ENCODE peak calls at places on chromosomes 1 and 21, in ten cellular contexts. K, E, W, Q, X, G, S, J, M and T are unnamed samples.

GRCh38 chr1:27634166-27634981 is 611 bp downstream of the FGR start:
- DNase-seq in K (peak; percentile 49), E (no peak), M (no peak), G (no peak), S (no peak), X (peak; percentile 68), Q (peak; percentile 74), W (peak; percentile 45), J (peak; percentile 14), T (no peak)

GRCh38 chr1:24481098-24481497 is 21.5 kb upstream of the RCAN3 start:
- DNase-seq in G (no peak), Q (no peak), S (no peak), M (no peak), X (no peak), W (no peak), K (no peak), E (no peak), J (no peak), T (peak; percentile 41)

GRCh38 chr1:9239622-9240401 is 5.2 kb downstream of the H6PD start:
- DNase-seq in M (no peak), W (peak; percentile 30), J (peak; percentile 90), S (no peak), Q (peak; percentile 72), E (no peak), X (no peak), G (peak; percentile 95), K (peak; percentile 57), T (no peak)

GRCh38 chr1:46580140-46580903 is 23.7 kb downstream of the MKNK1 start:
- DNase-seq in G (peak; percentile 31), J (no peak), X (no peak), Q (no peak), W (no peak), S (no peak), E (no peak), K (no peak), M (no peak), T (no peak)

GRCh38 chr1:194289569-194290266 is 1103.3 kb upstream of the B3GALT2 start:
- DNase-seq in M (no peak), K (no peak), J (no peak), X (no peak), W (no peak), Q (no peak), S (no peak), E (no peak), G (no peak), T (peak; percentile 58)

GRCh38 chr1:107057197-107058133 is 991 bp downstream of the PRMT6 start:
- DNase-seq in E (peak; percentile 89), S (no peak), Q (peak; percentile 84), M (peak; percentile 16), G (peak; percentile 44), W (peak; percentile 78), J (peak; percentile 51), K (peak; percentile 73), X (peak; percentile 61), T (no peak)

GRCh38 chr1:221430133-221430960 is 311.5 kb downstream of the DUSP10 start:
- DNase-seq in W (no peak), J (no peak), G (no peak), E (no peak), Q (no peak), K (no peak), X (no peak), M (no peak), S (no peak), T (no peak)

GRCh38 chr1:197268012-197268411 is at the start of gene CRB1:
- DNase-seq in X (no peak), Q (no peak), G (peak; percentile 10), W (peak; percentile 26), E (no peak), M (no peak), S (no peak), K (no peak), J (peak; percentile 4), T (no peak)

GRCh38 chr1:218351617-218352438 is 6.7 kb downstream of the TGFB2 start:
- DNase-seq in S (no peak), G (peak; percentile 75), M (no peak), Q (peak; percentile 66), W (peak; percentile 46), K (no peak), X (no peak), E (no peak), J (peak; percentile 81), T (no peak)

DNA sequence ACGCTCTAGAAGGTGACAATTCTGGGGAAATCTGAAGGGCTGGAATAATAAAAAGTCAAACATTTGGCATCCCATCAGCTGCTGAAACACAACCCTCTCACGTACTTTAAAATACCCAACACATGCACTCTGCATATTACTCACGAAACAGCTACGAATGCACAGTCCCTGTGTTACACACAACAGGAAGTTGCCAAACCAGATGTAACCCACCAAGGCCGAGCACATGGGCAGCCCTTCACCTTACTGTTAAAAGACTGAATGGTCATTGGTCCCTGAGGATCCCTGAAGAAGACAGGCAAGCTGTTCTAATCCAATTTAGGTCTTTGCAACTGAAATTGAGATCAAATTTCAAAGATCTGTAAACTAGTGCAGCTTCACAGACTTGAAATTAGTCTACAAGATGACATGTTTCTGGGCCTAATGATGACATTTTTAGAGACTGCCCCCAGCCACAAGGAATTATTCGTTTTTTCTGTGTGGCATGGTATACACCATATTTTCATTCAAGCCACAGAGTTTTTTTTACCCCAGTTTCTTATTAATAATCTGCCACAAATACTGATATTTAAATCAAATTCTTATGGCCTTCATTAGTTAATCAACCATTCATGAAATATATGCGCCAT is 25.6 kb upstream of the IER5 start:
- DNase-seq in Q (peak; percentile 71), X (no peak), E (no peak), M (no peak), W (no peak), K (no peak), S (no peak), G (peak; percentile 38), J (peak; percentile 19), T (peak; percentile 69)
- H3K4me3 ChIP-seq in Q (peak overlapping the region; percentile 54), X (no peak overlapping the region), E (no peak overlapping the region), M (no peak overlapping the region), W (no peak overlapping the region), K (no peak overlapping the region), S (no peak overlapping the region), G (no peak overlapping the region), J (no peak overlapping the region), T (peak overlapping the region; percentile 37)

GRCh38 chr1:248873409-248873992 is 14.6 kb upstream of the ZNF692 start:
- DNase-seq in X (peak; percentile 84), Q (peak; percentile 96), E (peak; percentile 97), S (peak; percentile 79), W (peak; percentile 95), G (peak; percentile 95), J (peak; percentile 98), M (peak; percentile 79), K (peak; percentile 94), T (peak; percentile 88)
- TF ChIP-seq CTCF in X (peak; percentile 4), Q (no peak), E (no peak), S (no peak), W (peak; percentile 7), G (no peak), J (no peak), M (no peak), K (no peak), T (no peak)

GRCh38 chr1:233735847-233736246 is 121.9 kb downstream of the KCNK1 start:
- DNase-seq in G (no peak), K (no peak), J (no peak), E (no peak), Q (no peak), S (no peak), W (no peak), X (no peak), M (no peak), T (no peak)

GRCh38 chr1:233738850-233739249 is 124.9 kb downstream of the KCNK1 start:
- DNase-seq in E (no peak), W (no peak), S (no peak), Q (no peak), K (no peak), J (no peak), M (no peak), G (no peak), X (no peak), T (no peak)

GRCh38 chr1:233735331-233735730 is 121.4 kb downstream of the KCNK1 start:
- DNase-seq in E (no peak), W (no peak), S (no peak), X (no peak), K (no peak), Q (no peak), J (no peak), G (no peak), M (no peak), T (no peak)

GRCh38 chr1:233737341-233737740 is 123.4 kb downstream of the KCNK1 start:
- DNase-seq in Q (no peak), M (no peak), E (no peak), S (no peak), G (no peak), K (no peak), J (no peak), X (no peak), W (no peak), T (no peak)

DNA sequence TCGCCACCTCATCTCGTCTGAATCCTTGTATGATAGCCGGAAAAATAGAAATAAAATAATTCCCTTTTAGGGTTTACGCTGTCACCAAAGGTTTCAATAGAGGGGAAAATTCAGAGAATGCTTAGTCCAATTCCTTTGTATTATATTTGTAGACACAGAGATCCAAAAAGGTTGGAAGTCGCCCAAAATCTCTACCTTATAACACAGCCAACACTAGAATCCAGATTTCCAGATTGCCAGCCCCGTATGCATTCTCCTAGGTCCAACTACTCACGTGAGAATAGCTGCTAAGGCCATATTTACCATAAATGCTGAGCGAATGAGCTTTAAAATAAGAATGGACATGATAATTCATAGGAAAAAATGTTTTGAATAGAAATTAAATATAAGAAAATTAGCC is 124.5 kb downstream of the KCNK1 start:
- DNase-seq in K (no peak), S (no peak), Q (no peak), M (no peak), J (no peak), G (no peak), E (no peak), X (no peak), W (no peak), T (no peak)
- H3K4me3 ChIP-seq in K (no peak overlapping the region), S (no peak overlapping the region), Q (no peak overlapping the region), M (no peak overlapping the region), J (no peak overlapping the region), G (no peak overlapping the region), E (no peak overlapping the region), X (no peak overlapping the region), W (no peak overlapping the region), T (no peak overlapping the region)

GRCh38 chr21:43774163-43774562 is 1.9 kb downstream of the CSTB start:
- DNase-seq in S (no peak), J (no peak), Q (no peak), M (no peak), G (no peak), E (no peak), X (no peak), W (no peak), K (no peak), T (no peak)

GRCh38 chr21:43775190-43775589 is 918 bp downstream of the CSTB start:
- DNase-seq in W (no peak), K (no peak), Q (peak; percentile 45), G (no peak), J (no peak), X (no peak), E (no peak), S (no peak), M (no peak), T (no peak)

GRCh38 chr21:43778469-43779335 is 2.6 kb upstream of the CSTB start:
- DNase-seq in S (no peak), X (no peak), Q (no peak), J (no peak), E (no peak), G (no peak), K (no peak), M (no peak), W (no peak), T (no peak)

GRCh38 chr21:43777953-43778352 is 1.8 kb upstream of the CSTB start:
- DNase-seq in W (no peak), J (no peak), G (no peak), S (no peak), Q (no peak), M (no peak), E (no peak), K (no peak), X (no peak), T (no peak)

GRCh38 chr21:43775795-43776430 is at the start of gene CSTB:
- DNase-seq in E (peak; percentile 91), W (peak; percentile 90), J (peak; percentile 71), M (no peak), X (no peak), S (peak; percentile 53), G (no peak), K (peak; percentile 80), Q (peak; percentile 93), T (no peak)
- TF ChIP-seq CTCF in E (no peak), W (peak; percentile 7), J (no peak), M (no peak), X (peak; percentile 8), S (no peak), G (no peak), K (no peak), Q (no peak), T (no peak)